ENCODE peak calls at places on chromosomes 16 and 17, in four cellular contexts. S is endothelial cell of umbilical vein, C is IMR-90, X is K562. U is an unnamed sample. For H3K9me1, the result is how much of the 10 kb centered on the place peaks cover.

GRCh38 chr17:73255671-73256181 is 6.0 kb downstream of the CPSF4L start:
- DNase-seq in S (peak), C (peak), X (peak), U (no peak)

GRCh38 chr16:14151256-14152030 is 80.3 kb downstream of the MRTFB start:
- DNase-seq in S (no peak), C (no peak), X (no peak), U (no peak)

GRCh38 chr16:58032710-58033293 is 7.2 kb downstream of the MMP15 start:
- DNase-seq in S (no peak), C (no peak), X (peak), U (no peak)

GRCh38 chr16:68005786-68006286 is 6.6 kb upstream of the DPEP2 start:
- DNase-seq in S (peak), C (no peak), X (peak), U (no peak)

GRCh38 chr16:22323173-22323997 is 26.2 kb downstream of the POLR3E start:
- DNase-seq in S (no peak), C (no peak), X (no peak), U (no peak)

GRCh38 chr16:58661199-58661830 is 23.3 kb downstream of the SLC38A7 start:
- DNase-seq in S (peak), C (peak), X (peak), U (no peak)

GRCh38 chr16:66888647-66889615 is 8.6 kb downstream of the PDP2 start:
- DNase-seq in S (no peak), C (no peak), X (no peak), U (no peak)

GRCh38 chr17:75975757-75976174 is 3.2 kb downstream of the ACOX1 start:
- DNase-seq in S (no peak), C (no peak), X (no peak), U (no peak)

GRCh38 chr16:50282010-50282538 is 15.7 kb downstream of the ADCY7 start:
- DNase-seq in S (no peak), C (no peak), X (peak), U (no peak)

DNA sequence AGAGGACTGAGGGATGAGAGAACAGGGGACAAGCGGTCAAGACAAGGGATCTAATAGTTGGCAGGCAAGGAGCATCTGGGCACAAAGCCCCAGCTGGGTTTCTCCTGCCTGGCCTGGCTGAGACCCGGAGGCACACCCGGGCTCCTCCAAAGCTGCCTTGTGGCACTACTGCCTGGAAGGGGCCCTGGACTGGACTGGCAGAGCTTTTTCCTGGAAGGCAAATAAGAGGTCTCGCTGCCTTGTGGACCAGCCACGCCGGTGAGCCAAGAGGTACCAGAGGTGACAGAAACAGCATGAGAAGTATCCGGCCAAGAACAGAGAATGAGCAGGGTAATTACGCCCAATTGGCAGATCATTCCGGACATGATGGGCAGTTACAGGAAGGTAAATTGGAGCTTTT is 64.6 kb downstream of the GTF3C1 start:
- DNase-seq in S (no peak), C (no peak), X (no peak), U (no peak)
- H3K9me1 ChIP-seq in S (under half), C (under half), X (under half), U (under half)

GRCh38 chr16:17389392-17389791 is 81.4 kb downstream of the XYLT1 start:
- DNase-seq in S (no peak), C (peak), X (no peak), U (no peak)

GRCh38 chr16:17392857-17393421 is 77.8 kb downstream of the XYLT1 start:
- DNase-seq in S (no peak), C (no peak), X (no peak), U (no peak)

GRCh38 chr16:17395849-17396480 is 74.8 kb downstream of the XYLT1 start:
- DNase-seq in S (no peak), C (no peak), X (no peak), U (no peak)

GRCh38 chr16:17391715-17392114 is 79.0 kb downstream of the XYLT1 start:
- DNase-seq in S (no peak), C (no peak), X (no peak), U (no peak)

GRCh38 chr16:17392127-17392856 is 78.5 kb downstream of the XYLT1 start:
- DNase-seq in S (no peak), C (no peak), X (no peak), U (no peak)
- H3K9me1 ChIP-seq in S (under half), C (under half), X (under half), U (under half)

DNA sequence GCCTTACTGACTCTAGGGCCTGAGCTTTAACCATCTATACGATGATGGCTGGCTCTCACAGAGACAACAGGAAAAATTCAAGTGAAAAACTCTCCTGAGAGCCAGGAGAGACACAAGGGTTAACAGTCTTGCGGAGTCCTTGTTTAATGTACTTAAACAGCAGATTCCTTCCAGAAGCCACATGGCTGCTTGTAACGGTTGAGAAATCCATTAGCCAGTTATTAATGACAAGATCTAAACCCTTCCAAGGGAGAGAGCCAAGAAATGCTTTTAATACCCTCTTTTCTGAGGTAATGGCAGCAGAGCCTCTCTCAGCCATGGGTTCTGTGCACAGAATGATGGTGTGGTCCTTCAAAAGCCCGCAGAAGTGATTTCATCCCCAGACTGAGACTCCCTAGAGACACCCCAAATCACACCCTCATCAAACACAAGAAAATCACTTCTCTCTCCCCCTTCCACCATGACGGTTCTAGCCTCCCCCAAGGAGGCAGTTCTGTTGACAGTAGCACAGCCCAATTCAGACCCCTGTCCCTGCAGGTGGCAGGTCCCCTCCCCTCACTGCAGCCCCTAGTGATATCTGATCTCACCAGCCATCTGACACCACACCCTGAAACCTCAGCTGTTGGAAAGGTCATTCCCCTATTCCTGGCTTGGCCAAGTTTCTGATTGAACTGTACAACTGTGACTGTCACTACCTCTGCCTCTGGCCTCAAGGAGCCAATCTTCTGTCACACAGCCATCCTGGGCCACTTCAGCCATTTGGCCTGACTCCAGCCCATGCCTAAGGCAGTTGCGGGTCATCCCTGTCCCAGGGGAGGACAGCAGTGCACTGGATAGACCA is 5.0 kb upstream of the ALDOA start:
- DNase-seq in S (no peak), C (no peak), X (peak), U (no peak)
- H3K9me1 ChIP-seq in S (under half), C (under half), X (under half), U (under half)

DNA sequence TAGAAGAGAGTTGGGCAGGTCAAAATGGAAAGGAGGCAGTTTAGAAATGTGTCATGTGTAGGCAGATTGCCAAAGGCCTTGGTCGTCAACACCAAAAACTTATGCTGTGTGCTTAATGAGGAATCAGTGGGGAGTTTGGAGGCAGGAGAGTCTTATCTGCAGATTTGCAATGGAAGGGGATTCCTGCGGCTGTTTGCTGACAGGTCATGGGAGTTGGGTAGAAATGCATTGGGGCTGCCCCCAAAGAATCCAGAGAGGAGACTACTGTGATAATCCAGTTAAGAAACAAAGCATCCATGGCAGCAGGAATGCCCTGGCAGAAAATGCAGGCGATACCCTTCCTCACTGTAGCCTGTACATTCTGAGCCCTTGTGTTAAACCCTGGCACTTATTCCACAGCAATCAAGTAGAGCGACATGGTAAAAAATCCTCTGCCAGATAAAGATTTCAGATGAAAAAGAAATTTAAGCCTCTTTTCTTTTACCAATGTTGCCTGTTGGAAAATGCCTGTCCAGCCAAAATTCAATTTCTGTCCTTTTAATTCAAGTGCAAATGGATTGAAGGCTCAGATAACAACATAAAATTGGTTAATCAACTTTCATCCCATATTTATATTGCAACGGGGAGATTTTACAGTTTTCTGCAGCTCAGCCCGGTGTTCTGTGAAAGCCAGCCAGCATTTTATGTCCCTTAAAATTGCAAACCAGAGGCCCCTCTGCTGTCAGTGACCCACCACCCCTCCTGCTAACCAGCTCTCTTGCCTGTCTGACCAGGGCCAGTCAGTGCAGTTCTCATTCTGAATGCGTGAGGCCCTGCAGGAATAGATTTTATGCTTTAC is 490.9 kb upstream of the CDH5 start:
- DNase-seq in S (no peak), C (no peak), X (no peak), U (no peak)
- H3K9me1 ChIP-seq in S (under half), C (under half), X (under half), U (under half)

DNA sequence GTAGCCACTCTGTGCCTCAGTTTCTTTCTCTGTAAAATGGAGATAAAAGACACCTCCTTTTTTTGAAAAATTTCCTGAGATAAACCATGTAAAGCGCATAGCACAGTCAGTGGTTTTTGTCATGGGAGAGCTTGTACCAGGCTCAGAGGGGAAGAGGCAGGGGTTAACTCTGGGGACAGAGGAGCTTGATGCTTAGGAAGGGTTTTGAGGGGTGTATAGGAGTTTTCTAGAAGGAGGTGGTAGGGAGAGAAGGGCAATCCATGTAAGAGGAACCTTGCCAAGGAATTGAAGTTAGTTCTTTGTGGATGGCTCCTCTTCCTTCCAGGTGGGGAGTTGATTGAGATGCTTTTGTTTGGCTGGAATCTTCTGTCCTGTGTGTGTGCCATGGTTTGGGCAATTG is 131.9 kb upstream of the GSE1 start:
- DNase-seq in S (no peak), C (no peak), X (no peak), U (no peak)
- H3K9me1 ChIP-seq in S (under half), C (under half), X (under half), U (under half)

GRCh38 chr16:19984136-19984535 is 89.6 kb downstream of the GPR139 start:
- DNase-seq in S (no peak), C (no peak), X (no peak), U (no peak)

GRCh38 chr16:19980866-19981265 is 92.8 kb downstream of the GPR139 start:
- DNase-seq in S (peak), C (peak), X (peak), U (no peak)

GRCh38 chr16:19974607-19975006 is 90.0 kb upstream of the GPRC5B start:
- DNase-seq in S (no peak), C (no peak), X (no peak), U (no peak)

GRCh38 chr16:19979638-19980037 is 94.1 kb downstream of the GPR139 start:
- DNase-seq in S (no peak), C (no peak), X (no peak), U (no peak)
- H3K9me1 ChIP-seq in S (under half), C (under half), X (under half), U (under half)

GRCh38 chr17:78416311-78416711 is 37.9 kb downstream of the PGS1 start:
- DNase-seq in S (peak), C (peak), X (no peak), U (no peak)

GRCh38 chr17:78417531-78417909 is 39.1 kb downstream of the PGS1 start:
- DNase-seq in S (no peak), C (no peak), X (no peak), U (no peak)

GRCh38 chr17:78419970-78420820 is 41.7 kb downstream of the PGS1 start:
- DNase-seq in S (no peak), C (no peak), X (no peak), U (no peak)

GRCh38 chr17:78416791-78417530 is 38.5 kb downstream of the PGS1 start:
- DNase-seq in S (peak), C (no peak), X (no peak), U (no peak)

GRCh38 chr17:78418627-78419026 is 40.2 kb downstream of the PGS1 start:
- DNase-seq in S (no peak), C (no peak), X (no peak), U (no peak)
- H3K9me1 ChIP-seq in S (under half), C (under half), X (under half), U (under half)

DNA sequence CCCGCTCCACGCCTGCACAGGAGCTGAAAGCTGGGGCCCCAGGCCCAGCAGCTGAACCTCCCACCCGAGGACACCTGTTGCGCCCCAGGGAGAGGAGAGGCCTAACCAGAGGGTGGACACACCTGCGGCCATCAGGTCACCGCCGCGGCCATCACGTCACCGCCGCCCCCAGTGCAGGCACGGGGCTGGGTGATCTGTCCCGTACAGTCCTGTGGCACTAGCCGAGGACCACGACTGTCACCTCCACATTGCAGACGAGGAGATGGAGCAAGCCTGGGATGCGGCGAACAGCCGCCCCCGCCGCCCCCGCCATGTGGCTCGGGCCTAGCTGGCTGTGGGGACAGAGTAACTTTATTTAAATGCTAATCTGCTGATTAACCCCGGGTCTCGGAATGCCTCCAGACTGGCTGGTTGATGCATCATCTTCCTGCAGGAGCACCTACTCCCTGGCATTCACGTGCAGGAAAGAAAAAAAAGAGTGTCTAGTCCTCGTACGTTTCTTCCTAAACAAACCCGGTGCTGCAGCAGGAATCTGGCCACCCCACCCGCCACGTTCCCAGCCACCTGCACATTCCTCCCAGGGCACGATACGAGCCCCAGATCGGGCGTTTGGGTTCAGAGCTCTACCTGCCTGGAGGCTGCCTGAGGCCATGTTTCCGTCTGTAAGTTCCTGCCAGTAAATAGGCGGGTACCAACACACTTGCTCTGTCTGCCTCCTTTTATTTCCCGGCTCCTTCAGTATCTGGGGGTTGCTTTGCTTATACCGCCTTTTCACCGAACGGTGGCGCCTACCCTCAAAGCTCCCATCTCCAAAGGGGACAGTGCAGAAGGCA is 29.9 kb downstream of the PIEZO1 start:
- DNase-seq in S (peak), C (peak), X (no peak), U (peak)
- H3K9me1 ChIP-seq in S (under half), C (under half), X (under half), U (under half)

U was measured in keratinocyte.